ENCODE peak calls at places on chromosomes 2 and 18, in six cellular contexts. G, A, Z, Q, H and C are unnamed samples.

GRCh38 chr2:223027442-223027841 is 24.5 kb upstream of the KCNE4 start:
- DNase-seq in G (no peak), Z (no peak), H (no peak), Q (no peak), A (no peak), C (peak; percentile 68)

GRCh38 chr2:73175663-73176204 is 26.6 kb upstream of the NOTO start:
- DNase-seq in Q (peak; percentile 28), Z (no peak), H (peak; percentile 84), A (peak; percentile 96), G (peak; percentile 52), C (no peak)

GRCh38 chr2:196422361-196422760 is 217.2 kb upstream of the CCDC150 start:
- DNase-seq in Z (no peak), H (peak; percentile 56), Q (no peak), G (no peak), A (no peak), C (no peak)

GRCh38 chr2:75516378-75517122 is 44.2 kb downstream of the EVA1A start:
- DNase-seq in G (no peak), Q (no peak), Z (no peak), A (no peak), H (no peak), C (no peak)

GRCh38 chr2:102736174-102736606 is 25.6 kb upstream of the TMEM182 start:
- DNase-seq in H (peak; percentile 21), Z (peak; percentile 30), G (no peak), Q (no peak), A (no peak), C (no peak)

GRCh38 chr2:26002617-26003310 is 20.5 kb upstream of the KIF3C start:
- DNase-seq in H (no peak), Q (no peak), A (peak; percentile 72), Z (no peak), G (no peak), C (no peak)

GRCh38 chr2:29235411-29235810 is 120.2 kb downstream of the CLIP4 start:
- DNase-seq in H (no peak), A (no peak), G (no peak), Z (no peak), Q (no peak), C (no peak)

GRCh38 chr2:31812051-31812798 is 198.6 kb downstream of the MEMO1 start:
- DNase-seq in Q (no peak), H (no peak), G (no peak), A (no peak), Z (peak; percentile 76), C (peak; percentile 7)

GRCh38 chr2:201697899-201698298 is 545 bp downstream of the MPP4 start:
- DNase-seq in Z (no peak), A (no peak), H (no peak), Q (no peak), G (no peak), C (peak; percentile 45)

GRCh38 chr2:231613054-231613654 is 20.5 kb downstream of the TEX44 start:
- DNase-seq in H (no peak), Z (peak; percentile 44), Q (no peak), G (no peak), A (peak; percentile 76), C (no peak)

GRCh38 chr2:2831656-2832055 is 500.6 kb upstream of the MYT1L start:
- DNase-seq in Z (no peak), Q (no peak), G (no peak), H (peak; percentile 84), A (no peak), C (no peak)

GRCh38 chr2:217851191-217852020 is 151.4 kb downstream of the TNS1 start:
- DNase-seq in Q (no peak), A (peak; percentile 78), Z (no peak), H (no peak), G (no peak), C (peak; percentile 50)

GRCh38 chr2:177828546-177828945 is 244.0 kb downstream of the PDE11A start:
- DNase-seq in G (no peak), H (no peak), Q (no peak), Z (no peak), A (no peak), C (no peak)

GRCh38 chr18:13229021-13229671 is 10.6 kb downstream of the LDLRAD4 start:
- DNase-seq in A (no peak), G (no peak), H (no peak), Q (no peak), Z (no peak), C (no peak)

GRCh38 chr2:104866883-104867350 is 13.0 kb downstream of the POU3F3 start:
- DNase-seq in Q (no peak), G (no peak), H (no peak), Z (no peak), A (no peak), C (no peak)

GRCh38 chr2:68188831-68189230 is 31.1 kb downstream of the PNO1 start:
- DNase-seq in Q (no peak), H (peak; percentile 59), A (no peak), Z (no peak), G (no peak), C (no peak)

GRCh38 chr2:136116813-136117390 is 1.0 kb downstream of the CXCR4 start:
- DNase-seq in A (peak; percentile 73), G (peak; percentile 54), Q (peak; percentile 66), H (peak; percentile 10), Z (peak; percentile 92), C (peak; percentile 31)

GRCh38 chr2:159035790-159036411 is 67.5 kb downstream of the TANC1 start:
- DNase-seq in H (peak; percentile 69), Z (peak; percentile 2), A (no peak), G (no peak), Q (no peak), C (no peak)

GRCh38 chr2:235570256-235570655 is 76.4 kb downstream of the AGAP1 start:
- DNase-seq in H (no peak), Q (no peak), G (no peak), Z (no peak), A (no peak), C (no peak)

GRCh38 chr2:219688560-219689445 is 61.4 kb downstream of the SLC4A3 start:
- DNase-seq in G (no peak), H (no peak), Z (no peak), A (peak; percentile 65), Q (no peak), C (peak; percentile 90)

GRCh38 chr2:2542966-2543555 is 212.0 kb upstream of the MYT1L start:
- DNase-seq in G (no peak), H (no peak), A (no peak), Z (no peak), Q (no peak), C (no peak)

GRCh38 chr2:102082591-102083586 is 59.7 kb upstream of the IL1R1 start:
- DNase-seq in G (no peak), Q (no peak), Z (no peak), H (no peak), A (no peak), C (no peak)

GRCh38 chr2:127625146-127625943 is 20.6 kb upstream of the GPR17 start:
- DNase-seq in A (peak; percentile 35), Q (no peak), G (no peak), Z (no peak), H (no peak), C (no peak)

GRCh38 chr18:57430166-57430958 is 4.8 kb upstream of the ONECUT2 start:
- DNase-seq in Z (no peak), Q (no peak), A (no peak), H (peak; percentile 61), G (no peak), C (no peak)

GRCh38 chr2:227834423-227834822 is 20.8 kb downstream of the CCL20 start:
- DNase-seq in A (no peak), G (no peak), Z (no peak), H (no peak), Q (no peak), C (peak; percentile 63)

GRCh38 chr2:191018048-191018447 is 4.1 kb upstream of the STAT1 start:
- DNase-seq in Q (no peak), G (no peak), H (no peak), A (no peak), Z (no peak), C (no peak)

GRCh38 chr2:163348843-163349395 is 386.9 kb downstream of the FIGN start:
- DNase-seq in A (peak; percentile 46), H (no peak), Z (no peak), Q (no peak), G (no peak), C (peak; percentile 48)

GRCh38 chr2:68426885-68427579 is 40.1 kb downstream of the FBXO48 start:
- DNase-seq in G (no peak), Z (peak; percentile 72), A (no peak), Q (no peak), H (no peak), C (no peak)

GRCh38 chr18:22471546-22472131 is 53.9 kb upstream of the CTAGE1 start:
- DNase-seq in Q (no peak), Z (no peak), H (no peak), G (no peak), A (peak; percentile 88), C (peak; percentile 61)

GRCh38 chr2:71004857-71005256 is 10.2 kb upstream of the TEX261 start:
- DNase-seq in G (no peak), Z (no peak), Q (no peak), H (no peak), A (no peak), C (no peak)
- H3K4me3 ChIP-seq in G (no peak overlapping the region), Z (no peak overlapping the region), Q (no peak overlapping the region), H (no peak overlapping the region), A (no peak overlapping the region), C (no peak overlapping the region)

GRCh38 chr2:51220606-51221005 is 188.7 kb upstream of the NRXN1 start:
- DNase-seq in Q (no peak), Z (no peak), G (no peak), H (no peak), A (no peak), C (no peak)

GRCh38 chr2:51222106-51222505 is 190.2 kb upstream of the NRXN1 start:
- DNase-seq in G (no peak), H (no peak), Q (no peak), Z (no peak), A (no peak), C (no peak)

GRCh38 chr2:51220080-51220479 is 188.1 kb upstream of the NRXN1 start:
- DNase-seq in Q (no peak), Z (no peak), A (no peak), G (no peak), H (no peak), C (no peak)

GRCh38 chr2:51219468-51219867 is 187.5 kb upstream of the NRXN1 start:
- DNase-seq in H (no peak), A (peak; percentile 30), G (no peak), Z (no peak), Q (no peak), C (peak; percentile 52)

GRCh38 chr2:51218057-51218456 is 186.1 kb upstream of the NRXN1 start:
- DNase-seq in Z (no peak), H (no peak), Q (no peak), A (no peak), G (no peak), C (no peak)
- H3K9me3 ChIP-seq in Z (no peaks in the 10 kb centered on the region), H (no peaks in the 10 kb centered on the region), Q (no peaks in the 10 kb centered on the region), A (no peaks in the 10 kb centered on the region), G (peaks cover 3% of the 10 kb centered on the region), C (peaks cover 3% of the 10 kb centered on the region)

DNA sequence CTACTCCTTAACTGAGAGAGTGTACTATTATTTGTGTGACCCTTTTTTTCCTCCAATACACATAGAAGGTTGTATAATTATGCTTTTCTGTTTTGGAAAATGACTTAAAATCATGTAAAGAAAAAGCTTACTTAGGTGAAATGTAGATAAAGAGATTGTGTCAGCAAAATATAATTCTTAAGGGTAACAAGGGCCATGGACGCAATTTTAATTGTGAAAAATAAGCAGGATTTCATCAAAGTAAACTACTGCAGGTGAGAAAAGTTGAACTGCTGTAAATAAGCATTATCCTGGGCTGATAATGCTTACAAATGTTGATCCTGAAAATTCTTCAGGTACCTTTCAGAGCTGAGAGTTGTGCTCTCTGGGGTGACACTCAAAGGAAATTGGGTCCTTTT is 141.5 kb downstream of the RPIA start:
- DNase-seq in Q (no peak), G (no peak), H (no peak), Z (peak; percentile 52), A (no peak), C (no peak)
- H3K4me3 ChIP-seq in Q (no peak overlapping the region), G (no peak overlapping the region), H (no peak overlapping the region), Z (peak overlapping the region; percentile 66), A (no peak overlapping the region), C (no peak overlapping the region)

GRCh38 chr2:145835665-145836064 is 1315.7 kb upstream of the ZEB2 start:
- DNase-seq in A (no peak), Z (no peak), G (no peak), Q (no peak), H (no peak), C (no peak)
- H3K9me3 ChIP-seq in A (no peaks in the 10 kb centered on the region), Z (no peaks in the 10 kb centered on the region), G (no peaks in the 10 kb centered on the region), Q (no peaks in the 10 kb centered on the region), H (no peaks in the 10 kb centered on the region), C (no peaks in the 10 kb centered on the region)